ENCODE peak calls at places on chromosome 21, in ten cellular contexts. E, Q, C, D, A, H, V, K, R and Z are unnamed samples.

GRCh38 chr21:41725421-41726021 is 41.3 kb downstream of the RIPK4 start:
- DNase-seq in E (peak; percentile 42), Q (peak; percentile 58), C (no peak), D (no peak), A (no peak), H (no peak), V (no peak), K (no peak), R (no peak), Z (no peak)

GRCh38 chr21:17613242-17613676 is 558 bp upstream of the BTG3 start:
- DNase-seq in E (no peak), Q (no peak), C (peak; percentile 41), D (no peak), A (peak; percentile 89), H (no peak), V (no peak), K (no peak), R (no peak), Z (peak; percentile 21)

GRCh38 chr21:28537371-28538079 is 455.2 kb downstream of the LTN1 start:
- DNase-seq in E (no peak), Q (no peak), C (no peak), D (peak; percentile 61), A (no peak), H (no peak), V (peak; percentile 19), K (no peak), R (no peak), Z (no peak)

GRCh38 chr21:16279658-16280581 is 550.1 kb downstream of the USP25 start:
- DNase-seq in E (peak; percentile 77), Q (peak; percentile 62), C (no peak), D (no peak), A (no peak), H (no peak), V (peak; percentile 47), K (no peak), R (no peak), Z (no peak)

GRCh38 chr21:41835711-41836154 is 43.4 kb downstream of the PRDM15 start:
- DNase-seq in E (no peak), Q (no peak), C (no peak), D (no peak), A (peak; percentile 39), H (no peak), V (no peak), K (no peak), R (no peak), Z (no peak)

GRCh38 chr21:45887121-45887611 is 94.4 kb upstream of the COL6A1 start:
- DNase-seq in E (no peak), Q (no peak), C (no peak), D (no peak), A (no peak), H (no peak), V (no peak), K (no peak), R (no peak), Z (no peak)

GRCh38 chr21:46412521-46413364 is 45.9 kb upstream of the DIP2A start:
- DNase-seq in E (no peak), Q (no peak), C (no peak), D (no peak), A (no peak), H (no peak), V (no peak), K (no peak), R (no peak), Z (no peak)

GRCh38 chr21:43654806-43655489 is 4.3 kb downstream of the HSF2BP start:
- DNase-seq in E (no peak), Q (no peak), C (no peak), D (no peak), A (no peak), H (no peak), V (peak; percentile 80), K (no peak), R (no peak), Z (no peak)

GRCh38 chr21:32515869-32516268 is 69.5 kb downstream of the TCP10L start:
- DNase-seq in E (no peak), Q (no peak), C (no peak), D (no peak), A (no peak), H (no peak), V (no peak), K (no peak), R (no peak), Z (peak; percentile 29)

GRCh38 chr21:46509760-46510159 is 51.1 kb downstream of the DIP2A start:
- DNase-seq in E (no peak), Q (no peak), C (peak; percentile 37), D (no peak), A (no peak), H (no peak), V (no peak), K (peak; percentile 72), R (no peak), Z (peak; percentile 19)

GRCh38 chr21:42199488-42200463 is 19.2 kb upstream of the ABCG1 start:
- DNase-seq in E (no peak), Q (no peak), C (no peak), D (peak; percentile 35), A (peak; percentile 21), H (no peak), V (peak; percentile 42), K (no peak), R (no peak), Z (peak; percentile 60)

GRCh38 chr21:32538147-32538792 is 47.1 kb downstream of the TCP10L start:
- DNase-seq in E (no peak), Q (no peak), C (no peak), D (no peak), A (no peak), H (peak; percentile 18), V (no peak), K (no peak), R (peak; percentile 46), Z (peak; percentile 76)

GRCh38 chr21:33909756-33910155 is 5.8 kb downstream of the ATP5PO start:
- DNase-seq in E (no peak), Q (no peak), C (no peak), D (no peak), A (no peak), H (no peak), V (no peak), K (peak; percentile 25), R (no peak), Z (no peak)

GRCh38 chr21:39010629-39011404 is 172.4 kb downstream of the PSMG1 start:
- DNase-seq in E (no peak), Q (no peak), C (no peak), D (no peak), A (no peak), H (no peak), V (no peak), K (no peak), R (no peak), Z (no peak)

GRCh38 chr21:39012314-39013230 is 170.7 kb downstream of the PSMG1 start:
- DNase-seq in E (no peak), Q (no peak), C (no peak), D (no peak), A (no peak), H (no peak), V (no peak), K (no peak), R (no peak), Z (no peak)

GRCh38 chr21:39011911-39012310 is 171.3 kb downstream of the PSMG1 start:
- DNase-seq in E (no peak), Q (no peak), C (no peak), D (no peak), A (no peak), H (no peak), V (no peak), K (no peak), R (no peak), Z (no peak)

GRCh38 chr21:39016740-39017315 is 166.4 kb downstream of the PSMG1 start:
- DNase-seq in E (no peak), Q (no peak), C (no peak), D (no peak), A (no peak), H (no peak), V (no peak), K (no peak), R (no peak), Z (no peak)

DNA sequence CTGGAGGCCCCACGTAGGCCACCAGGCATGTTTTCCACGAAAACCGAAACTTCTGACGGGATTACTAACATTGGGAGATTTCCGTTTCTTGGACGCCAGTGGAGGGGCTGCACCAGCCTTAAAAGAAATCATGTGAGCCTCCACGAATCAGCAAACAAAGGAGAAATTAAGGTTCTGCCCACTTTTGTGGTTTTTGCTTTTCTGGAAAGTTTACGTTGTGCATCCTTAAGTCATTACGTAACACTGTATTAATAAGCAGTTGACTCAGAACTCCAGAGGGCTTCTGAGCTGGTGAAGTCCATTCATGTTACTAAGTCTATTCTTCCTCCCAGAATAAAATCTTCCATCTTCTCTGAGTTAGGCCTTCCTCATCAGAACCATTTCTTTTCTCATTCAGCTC is 168.5 kb downstream of the PSMG1 start:
- DNase-seq in E (no peak), Q (no peak), C (no peak), D (peak; percentile 44), A (no peak), H (no peak), V (peak; percentile 96), K (no peak), R (no peak), Z (no peak)
- H3K4me1 ChIP-seq in E (no peaks in the 10 kb centered on the region), Q (no peaks in the 10 kb centered on the region), C (no peaks in the 10 kb centered on the region), D (peaks cover 19% of the 10 kb centered on the region), A (peaks cover 24% of the 10 kb centered on the region), H (no peaks in the 10 kb centered on the region), V (peaks cover 33% of the 10 kb centered on the region), K (no peaks in the 10 kb centered on the region), R (no peaks in the 10 kb centered on the region), Z (no peaks in the 10 kb centered on the region)

GRCh38 chr21:24188511-24188910 is 1418.8 kb downstream of the MRPL39 start:
- DNase-seq in E (no peak), Q (no peak), C (no peak), D (no peak), A (no peak), H (no peak), V (no peak), K (no peak), R (no peak), Z (no peak)
- H3K4me1 ChIP-seq in E (no peaks in the 10 kb centered on the region), Q (no peaks in the 10 kb centered on the region), C (no peaks in the 10 kb centered on the region), D (no peaks in the 10 kb centered on the region), A (no peaks in the 10 kb centered on the region), H (no peaks in the 10 kb centered on the region), V (no peaks in the 10 kb centered on the region), K (no peaks in the 10 kb centered on the region), R (no peaks in the 10 kb centered on the region), Z (no peaks in the 10 kb centered on the region)

DNA sequence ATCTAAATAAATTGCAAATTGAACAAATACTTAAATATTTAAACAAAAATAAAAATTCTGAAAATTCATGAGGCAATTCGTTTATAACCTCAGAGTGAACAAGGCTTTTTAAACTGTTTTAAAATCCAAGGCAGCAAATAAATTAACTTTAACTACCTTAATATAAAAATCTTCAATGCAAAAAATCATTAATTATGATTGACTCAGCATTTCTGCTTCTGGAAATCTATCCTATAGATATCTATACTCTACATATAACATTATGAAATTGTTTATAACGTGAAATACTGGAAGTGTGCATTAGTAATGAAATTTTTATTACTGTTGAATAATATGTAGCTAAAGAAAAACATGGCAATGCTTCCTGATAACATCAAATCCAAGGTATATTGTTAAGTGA is 92.4 kb downstream of the ADAMTS1 start:
- DNase-seq in E (no peak), Q (no peak), C (no peak), D (no peak), A (no peak), H (no peak), V (no peak), K (no peak), R (no peak), Z (no peak)
- H3K4me1 ChIP-seq in E (no peaks in the 10 kb centered on the region), Q (no peaks in the 10 kb centered on the region), C (no peaks in the 10 kb centered on the region), D (no peaks in the 10 kb centered on the region), A (no peaks in the 10 kb centered on the region), H (no peaks in the 10 kb centered on the region), V (peaks cover 14% of the 10 kb centered on the region), K (no peaks in the 10 kb centered on the region), R (no peaks in the 10 kb centered on the region), Z (no peaks in the 10 kb centered on the region)

DNA sequence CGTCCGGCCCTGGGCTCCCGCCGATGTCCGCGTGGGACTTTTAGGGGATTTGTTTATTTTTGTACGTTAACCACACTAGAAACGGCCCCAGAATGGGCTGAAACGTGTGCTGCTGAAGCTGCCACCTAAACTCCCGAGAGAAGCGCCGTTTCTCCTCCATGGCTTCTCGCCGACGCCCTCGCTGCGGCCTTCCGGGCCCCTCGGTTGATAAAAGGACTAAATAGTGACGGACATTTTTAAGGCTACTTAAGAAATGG is 678 bp upstream of the PTTG1IP start:
- DNase-seq in E (no peak), Q (no peak), C (no peak), D (no peak), A (no peak), H (no peak), V (no peak), K (no peak), R (no peak), Z (peak; percentile 52)
- H3K4me1 ChIP-seq in E (peaks cover 11% of the 10 kb centered on the region), Q (peaks cover 24% of the 10 kb centered on the region), C (no peaks in the 10 kb centered on the region), D (peaks cover 50% of the 10 kb centered on the region), A (peaks cover 36% of the 10 kb centered on the region), H (peaks cover 6% of the 10 kb centered on the region), V (peaks cover 63% of the 10 kb centered on the region), K (no peaks in the 10 kb centered on the region), R (peaks cover 37% of the 10 kb centered on the region), Z (peaks cover 34% of the 10 kb centered on the region)